ENCODE peak calls at places on chromosome 12, in five cellular contexts. Z is A549, V is heart left ventricle, N is transverse colon, W is esophagus squamous epithelium. L is an unnamed sample.

GRCh38 chr12:24708718-24709117 is 240.2 kb downstream of the BCAT1 start:
- DNase-seq in Z (no peak), V (no peak), N (no peak), W (no peak), L (no peak)

GRCh38 chr12:123971449-123971769 is 1.2 kb downstream of the CCDC92 start:
- DNase-seq in Z (no peak), V (no peak), N (no peak), W (no peak), L (no peak)

GRCh38 chr12:109650808-109651207 is 62.8 kb upstream of the FAM222A start:
- DNase-seq in Z (no peak), V (no peak), N (no peak), W (no peak), L (no peak)

GRCh38 chr12:63821781-63822251 is 22.7 kb upstream of the SRGAP1 start:
- DNase-seq in Z (no peak), V (no peak), N (no peak), W (no peak), L (no peak)

GRCh38 chr12:31574803-31575573 is 15.9 kb downstream of the DENND5B start:
- DNase-seq in Z (no peak), V (no peak), N (no peak), W (no peak), L (no peak)

GRCh38 chr12:68140576-68140975 is 19.0 kb downstream of the IFNG start:
- DNase-seq in Z (no peak), V (no peak), N (no peak), W (no peak), L (no peak)

GRCh38 chr12:19885987-19886804 is 446.9 kb downstream of the AEBP2 start:
- DNase-seq in Z (no peak), V (no peak), N (no peak), W (no peak), L (no peak)

GRCh38 chr12:48787791-48788521 is 933 bp downstream of the ADCY6 start:
- DNase-seq in Z (no peak), V (no peak), N (no peak), W (no peak), L (no peak)

GRCh38 chr12:109900752-109901580 is 892 bp downstream of the TCHP start:
- DNase-seq in Z (peak; percentile 43), V (no peak), N (no peak), W (no peak), L (no peak)

GRCh38 chr12:53805801-53806200 is 54.0 kb upstream of the CISTR start:
- DNase-seq in Z (no peak), V (no peak), N (no peak), W (no peak), L (no peak)

GRCh38 chr12:27193854-27194544 is 50.1 kb upstream of the STK38L start:
- DNase-seq in Z (no peak), V (peak; percentile 69), N (peak; percentile 30), W (no peak), L (no peak)

GRCh38 chr12:25699454-25699853 is 146.4 kb upstream of the LMNTD1 start:
- DNase-seq in Z (no peak), V (no peak), N (no peak), W (no peak), L (no peak)

GRCh38 chr12:101013993-101014392 is 196.0 kb downstream of the SLC5A8 start:
- DNase-seq in Z (no peak), V (no peak), N (no peak), W (no peak), L (no peak)

GRCh38 chr12:26298785-26299621 is 103.6 kb downstream of the SSPN start:
- DNase-seq in Z (peak; percentile 64), V (no peak), N (no peak), W (no peak), L (no peak)

GRCh38 chr12:109725321-109726105 is 11.9 kb downstream of the FAM222A start:
- DNase-seq in Z (no peak), V (no peak), N (no peak), W (no peak), L (peak; percentile 36)

GRCh38 chr12:66550626-66551025 is 128.2 kb downstream of the GRIP1 start:
- DNase-seq in Z (no peak), V (no peak), N (no peak), W (no peak), L (no peak)

GRCh38 chr12:119988440-119988787 is 622 bp upstream of the BICDL1 start:
- DNase-seq in Z (peak; percentile 59), V (no peak), N (no peak), W (no peak), L (no peak)

GRCh38 chr12:109753054-109753401 is 39.4 kb downstream of the FAM222A start:
- DNase-seq in Z (no peak), V (no peak), N (no peak), W (no peak), L (peak; percentile 21)

GRCh38 chr12:89980236-89980635 is 271.6 kb upstream of the ATP2B1 start:
- DNase-seq in Z (no peak), V (no peak), N (no peak), W (no peak), L (no peak)

GRCh38 chr12:54231236-54231635 is 42.5 kb upstream of the SMUG1 start:
- DNase-seq in Z (no peak), V (no peak), N (no peak), W (no peak), L (no peak)

GRCh38 chr12:76519538-76519937 is 40.0 kb downstream of the OSBPL8 start:
- DNase-seq in Z (no peak), V (no peak), N (no peak), W (no peak), L (no peak)

GRCh38 chr12:130433834-130434233 is 96.1 kb downstream of the PIWIL1 start:
- DNase-seq in Z (no peak), V (no peak), N (no peak), W (no peak), L (no peak)

GRCh38 chr12:130433411-130433810 is 95.7 kb downstream of the PIWIL1 start:
- DNase-seq in Z (no peak), V (no peak), N (no peak), W (no peak), L (no peak)

GRCh38 chr12:130435331-130435730 is 97.6 kb downstream of the PIWIL1 start:
- DNase-seq in Z (no peak), V (no peak), N (no peak), W (no peak), L (no peak)

GRCh38 chr12:130435826-130436225 is 98.1 kb downstream of the PIWIL1 start:
- DNase-seq in Z (no peak), V (no peak), N (no peak), W (no peak), L (peak; percentile 33)

DNA sequence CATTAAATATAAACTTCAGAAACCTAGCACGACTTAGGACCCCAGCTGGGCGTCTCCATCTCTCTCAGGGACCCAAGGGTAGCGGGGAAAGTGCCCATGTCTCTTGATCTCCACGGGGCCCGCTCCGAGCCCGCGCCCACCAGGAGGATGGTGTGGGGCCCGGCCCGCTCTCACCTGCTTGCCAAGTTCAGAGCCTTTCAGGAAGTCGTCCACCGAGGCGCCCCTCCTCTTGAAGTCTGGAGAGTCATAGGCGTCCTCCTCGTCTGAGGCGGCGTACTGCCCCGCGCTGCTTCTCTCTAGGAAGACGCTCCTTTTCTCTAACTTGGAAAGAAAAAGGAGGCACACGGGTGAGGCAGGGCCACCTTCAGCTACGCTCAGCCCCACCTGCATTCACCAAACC is 96.9 kb downstream of the PIWIL1 start:
- DNase-seq in Z (no peak), V (no peak), N (no peak), W (no peak), L (no peak)
- H3K9me3 ChIP-seq in Z (no peaks in the 10 kb centered on the region), V (peaks cover 9% of the 10 kb centered on the region), N (no peaks in the 10 kb centered on the region), W (no peaks in the 10 kb centered on the region), L (no peaks in the 10 kb centered on the region)

GRCh38 chr12:11749943-11750690 is 100.6 kb downstream of the ETV6 start:
- DNase-seq in Z (no peak), V (no peak), N (no peak), W (no peak), L (no peak)
- TF ChIP-seq POLR2A in Z (no peak), V (no peak), N (no peak), W (no peak), L (no peak)

DNA sequence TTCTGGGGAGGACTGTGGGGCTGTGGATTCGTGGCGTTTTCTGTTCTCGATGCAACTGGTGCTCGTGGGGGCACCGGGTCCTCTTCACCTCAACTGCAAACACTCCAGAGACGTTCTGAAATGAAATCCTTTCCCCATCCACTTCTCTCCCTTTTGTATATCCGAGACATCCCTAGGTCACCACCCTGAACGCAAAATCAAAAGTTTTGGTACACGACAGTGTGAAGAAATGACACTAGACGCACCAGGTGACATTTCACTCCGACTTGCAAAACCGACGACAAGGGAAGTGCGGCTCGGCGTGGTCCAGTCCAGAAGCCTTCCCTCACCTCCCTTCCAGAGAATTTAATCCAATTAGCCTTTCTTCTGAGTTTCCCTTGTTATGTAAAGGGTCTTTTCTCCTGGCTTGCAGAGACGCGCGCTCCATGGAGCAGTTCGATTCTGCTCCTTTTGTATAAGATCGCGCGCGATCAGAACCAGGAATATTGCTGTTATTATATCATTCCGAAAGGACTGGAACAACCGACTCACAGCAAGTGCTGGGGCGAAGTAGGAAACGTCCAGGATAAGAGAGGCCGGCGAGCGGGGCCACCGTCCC is 2.5 kb downstream of the RFX4 start:
- DNase-seq in Z (no peak), V (no peak), N (no peak), W (no peak), L (no peak)
- H3K4me1 ChIP-seq in Z (peaks cover 58% of the 10 kb centered on the region), V (peaks cover 24% of the 10 kb centered on the region), N (peaks cover 4% of the 10 kb centered on the region), W (peaks cover 72% of the 10 kb centered on the region), L (peaks cover 3% of the 10 kb centered on the region)

GRCh38 chr12:103811791-103812190 is 29.2 kb downstream of the NT5DC3 start:
- DNase-seq in Z (no peak), V (no peak), N (no peak), W (no peak), L (no peak)
- H3K9me3 ChIP-seq in Z (no peaks in the 10 kb centered on the region), V (no peaks in the 10 kb centered on the region), N (no peaks in the 10 kb centered on the region), W (no peaks in the 10 kb centered on the region), L (no peaks in the 10 kb centered on the region)

GRCh38 chr12:97758102-97758501 is 295.5 kb downstream of the RMST start:
- DNase-seq in Z (no peak), V (no peak), N (no peak), W (no peak), L (no peak)
- TF ChIP-seq POLR2A in Z (no peak), V (no peak), N (no peak), W (no peak), L (no peak)